ENCODE peak calls at places on chromosomes 7 and 10, in nine cellular contexts. One of them, this sample, is unnamed.

GRCh38 chr10:43233601-43234430 is 33.0 kb downstream of the RASGEF1A start:
- DNase-seq in gastrocnemius medialis: no peak
- DNase-seq in H1: no peak
- DNase-seq in K562: no peak
- DNase-seq in lower leg skin: peak
- DNase-seq in tibial nerve: no peak
- DNase-seq in breast epithelium: peak
- DNase-seq in uterus: peak
- DNase-seq in IMR-90: no peak
- DNase-seq in this sample: no peak

GRCh38 chr7:47310020-47310419 is 271.9 kb downstream of the TNS3 start:
- DNase-seq in gastrocnemius medialis: no peak
- DNase-seq in tibial nerve: no peak
- DNase-seq in K562: no peak
- DNase-seq in IMR-90: no peak
- DNase-seq in lower leg skin: peak
- DNase-seq in uterus: no peak
- DNase-seq in breast epithelium: no peak
- DNase-seq in H1: no peak
- DNase-seq in this sample: no peak

GRCh38 chr10:49518566-49518965 is 20.4 kb downstream of the ERCC6 start:
- DNase-seq in breast epithelium: no peak
- DNase-seq in tibial nerve: no peak
- DNase-seq in IMR-90: no peak
- DNase-seq in uterus: no peak
- DNase-seq in K562: no peak
- DNase-seq in gastrocnemius medialis: no peak
- DNase-seq in lower leg skin: no peak
- DNase-seq in H1: no peak
- DNase-seq in this sample: no peak

GRCh38 chr10:61937631-61938284 is 36.3 kb downstream of the ARID5B start:
- DNase-seq in H1: no peak
- DNase-seq in IMR-90: peak
- DNase-seq in tibial nerve: no peak
- DNase-seq in gastrocnemius medialis: no peak
- DNase-seq in breast epithelium: no peak
- DNase-seq in K562: no peak
- DNase-seq in lower leg skin: no peak
- DNase-seq in uterus: no peak
- DNase-seq in this sample: no peak

GRCh38 chr10:44956176-44956575 is 3.4 kb upstream of the RASSF4 start:
- DNase-seq in lower leg skin: peak
- DNase-seq in H1: no peak
- DNase-seq in tibial nerve: peak
- DNase-seq in uterus: no peak
- DNase-seq in gastrocnemius medialis: no peak
- DNase-seq in breast epithelium: no peak
- DNase-seq in K562: no peak
- DNase-seq in IMR-90: no peak
- DNase-seq in this sample: no peak

GRCh38 chr10:96493871-96494525 is 19.7 kb downstream of the TLL2 start:
- DNase-seq in uterus: no peak
- DNase-seq in tibial nerve: no peak
- DNase-seq in gastrocnemius medialis: no peak
- DNase-seq in IMR-90: no peak
- DNase-seq in breast epithelium: no peak
- DNase-seq in K562: no peak
- DNase-seq in H1: no peak
- DNase-seq in lower leg skin: peak
- DNase-seq in this sample: no peak

GRCh38 chr7:89687266-89687665 is 467.0 kb upstream of the STEAP1 start:
- DNase-seq in IMR-90: no peak
- DNase-seq in breast epithelium: no peak
- DNase-seq in K562: no peak
- DNase-seq in lower leg skin: no peak
- DNase-seq in H1: no peak
- DNase-seq in gastrocnemius medialis: no peak
- DNase-seq in tibial nerve: no peak
- DNase-seq in uterus: no peak
- DNase-seq in this sample: no peak

GRCh38 chr10:106582291-106582690 is 582.2 kb downstream of the SORCS1 start:
- DNase-seq in K562: no peak
- DNase-seq in IMR-90: peak
- DNase-seq in lower leg skin: no peak
- DNase-seq in uterus: no peak
- DNase-seq in H1: no peak
- DNase-seq in gastrocnemius medialis: no peak
- DNase-seq in breast epithelium: no peak
- DNase-seq in tibial nerve: no peak
- DNase-seq in this sample: no peak

GRCh38 chr10:95220539-95220938 is 26.5 kb downstream of the ACSM6 start:
- DNase-seq in IMR-90: no peak
- DNase-seq in uterus: no peak
- DNase-seq in lower leg skin: no peak
- DNase-seq in H1: no peak
- DNase-seq in tibial nerve: no peak
- DNase-seq in K562: no peak
- DNase-seq in breast epithelium: no peak
- DNase-seq in gastrocnemius medialis: no peak
- DNase-seq in this sample: no peak

GRCh38 chr10:91185239-91185875 is 35.1 kb upstream of the PCGF5 start:
- DNase-seq in breast epithelium: no peak
- DNase-seq in K562: no peak
- DNase-seq in gastrocnemius medialis: peak
- DNase-seq in tibial nerve: no peak
- DNase-seq in IMR-90: peak
- DNase-seq in uterus: no peak
- DNase-seq in H1: no peak
- DNase-seq in lower leg skin: no peak
- DNase-seq in this sample: no peak

GRCh38 chr7:143193880-143194279 is 10.7 kb downstream of the TAS2R39 start:
- DNase-seq in K562: no peak
- DNase-seq in tibial nerve: no peak
- DNase-seq in lower leg skin: no peak
- DNase-seq in breast epithelium: no peak
- DNase-seq in H1: no peak
- DNase-seq in uterus: no peak
- DNase-seq in IMR-90: no peak
- DNase-seq in gastrocnemius medialis: no peak
- DNase-seq in this sample: no peak

GRCh38 chr10:2173328-2173727 is 436.0 kb upstream of the ADARB2 start:
- DNase-seq in IMR-90: no peak
- DNase-seq in H1: no peak
- DNase-seq in uterus: no peak
- DNase-seq in breast epithelium: no peak
- DNase-seq in gastrocnemius medialis: no peak
- DNase-seq in tibial nerve: no peak
- DNase-seq in K562: no peak
- DNase-seq in lower leg skin: no peak
- DNase-seq in this sample: no peak

GRCh38 chr10:91034494-91035157 is 113.7 kb upstream of the ANKRD1 start:
- DNase-seq in gastrocnemius medialis: peak
- DNase-seq in H1: no peak
- DNase-seq in IMR-90: peak
- DNase-seq in tibial nerve: peak
- DNase-seq in lower leg skin: peak
- DNase-seq in breast epithelium: peak
- DNase-seq in uterus: peak
- DNase-seq in K562: no peak
- DNase-seq in this sample: no peak

GRCh38 chr10:102605712-102606111 is 38.6 kb upstream of the TRIM8 start:
- DNase-seq in K562: no peak
- DNase-seq in IMR-90: no peak
- DNase-seq in lower leg skin: no peak
- DNase-seq in tibial nerve: no peak
- DNase-seq in uterus: no peak
- DNase-seq in H1: no peak
- DNase-seq in breast epithelium: no peak
- DNase-seq in gastrocnemius medialis: no peak
- DNase-seq in this sample: no peak

GRCh38 chr10:98087309-98087708 is 47.1 kb upstream of the R3HCC1L start:
- DNase-seq in lower leg skin: no peak
- DNase-seq in tibial nerve: no peak
- DNase-seq in K562: no peak
- DNase-seq in breast epithelium: no peak
- DNase-seq in H1: no peak
- DNase-seq in IMR-90: peak
- DNase-seq in uterus: no peak
- DNase-seq in gastrocnemius medialis: no peak
- DNase-seq in this sample: no peak

GRCh38 chr10:16195178-16195769 is 241.5 kb upstream of the PTER start:
- DNase-seq in IMR-90: no peak
- DNase-seq in H1: no peak
- DNase-seq in tibial nerve: no peak
- DNase-seq in lower leg skin: no peak
- DNase-seq in gastrocnemius medialis: no peak
- DNase-seq in breast epithelium: no peak
- DNase-seq in K562: no peak
- DNase-seq in uterus: no peak
- DNase-seq in this sample: no peak

GRCh38 chr7:75993689-75994387 is 557 bp downstream of the TMEM120A start:
- DNase-seq in breast epithelium: peak
- DNase-seq in gastrocnemius medialis: peak
- DNase-seq in K562: peak
- DNase-seq in tibial nerve: peak
- DNase-seq in IMR-90: peak
- DNase-seq in H1: peak
- DNase-seq in lower leg skin: peak
- DNase-seq in uterus: peak
- DNase-seq in this sample: no peak

GRCh38 chr10:36254191-36254590 is 612.1 kb upstream of the FZD8 start:
- DNase-seq in H1: no peak
- DNase-seq in lower leg skin: peak
- DNase-seq in gastrocnemius medialis: peak
- DNase-seq in IMR-90: peak
- DNase-seq in breast epithelium: peak
- DNase-seq in tibial nerve: peak
- DNase-seq in K562: no peak
- DNase-seq in uterus: peak
- DNase-seq in this sample: no peak

DNA sequence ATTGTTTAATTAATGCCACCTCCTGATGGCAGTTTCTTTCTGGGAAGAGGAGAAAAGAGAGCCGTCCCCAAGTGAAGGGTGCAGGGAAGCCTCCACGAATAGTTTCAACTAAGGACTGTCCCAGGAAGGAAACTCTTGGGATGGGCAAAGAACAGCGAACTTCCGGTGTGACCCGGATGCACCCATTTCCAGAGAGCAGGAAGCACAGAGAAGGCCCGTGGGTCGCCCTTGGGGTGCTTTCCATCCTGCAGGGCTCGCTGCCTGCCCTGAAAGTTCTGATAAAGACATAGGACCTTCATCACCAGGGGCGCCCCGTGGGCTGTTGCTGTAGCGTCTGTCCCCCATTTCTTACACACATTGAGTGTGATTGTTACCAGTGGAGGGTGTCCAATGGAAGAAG is 27.0 kb downstream of the GTF2I start:
- DNase-seq in tibial nerve: no peak
- DNase-seq in H1: no peak
- DNase-seq in uterus: no peak
- DNase-seq in lower leg skin: no peak
- DNase-seq in IMR-90: no peak
- DNase-seq in K562: no peak
- DNase-seq in breast epithelium: no peak
- DNase-seq in gastrocnemius medialis: no peak
- DNase-seq in this sample: no peak
- TF ChIP-seq POLR2A in tibial nerve: no peak
- TF ChIP-seq POLR2A in H1: no peak
- TF ChIP-seq POLR2A in uterus: no peak
- TF ChIP-seq POLR2A in lower leg skin: no peak
- TF ChIP-seq POLR2A in IMR-90: no peak
- TF ChIP-seq POLR2A in K562: no peak
- TF ChIP-seq POLR2A in breast epithelium: no peak
- TF ChIP-seq POLR2A in gastrocnemius medialis: no peak
- TF ChIP-seq POLR2A in this sample: no peak

GRCh38 chr7:77587276-77587675 is 50.2 kb downstream of the PTPN12 start:
- DNase-seq in gastrocnemius medialis: no peak
- DNase-seq in breast epithelium: no peak
- DNase-seq in lower leg skin: no peak
- DNase-seq in IMR-90: no peak
- DNase-seq in uterus: no peak
- DNase-seq in K562: no peak
- DNase-seq in tibial nerve: no peak
- DNase-seq in H1: no peak
- DNase-seq in this sample: no peak
- TF ChIP-seq CTCF in gastrocnemius medialis: no peak
- TF ChIP-seq CTCF in breast epithelium: no peak
- TF ChIP-seq CTCF in lower leg skin: no peak
- TF ChIP-seq CTCF in IMR-90: no peak
- TF ChIP-seq CTCF in uterus: no peak
- TF ChIP-seq CTCF in K562: no peak
- TF ChIP-seq CTCF in tibial nerve: no peak
- TF ChIP-seq CTCF in H1: no peak
- TF ChIP-seq CTCF in this sample: no peak

GRCh38 chr7:39617010-39617409 is 6.4 kb upstream of the RALA start:
- DNase-seq in tibial nerve: no peak
- DNase-seq in K562: no peak
- DNase-seq in gastrocnemius medialis: no peak
- DNase-seq in IMR-90: peak
- DNase-seq in uterus: no peak
- DNase-seq in breast epithelium: no peak
- DNase-seq in lower leg skin: no peak
- DNase-seq in H1: no peak
- DNase-seq in this sample: no peak

GRCh38 chr7:39616138-39616537 is 7.2 kb upstream of the RALA start:
- DNase-seq in IMR-90: peak
- DNase-seq in H1: no peak
- DNase-seq in uterus: no peak
- DNase-seq in tibial nerve: no peak
- DNase-seq in K562: no peak
- DNase-seq in gastrocnemius medialis: no peak
- DNase-seq in lower leg skin: no peak
- DNase-seq in breast epithelium: no peak
- DNase-seq in this sample: no peak

GRCh38 chr7:39615350-39615975 is 7.9 kb upstream of the RALA start:
- DNase-seq in tibial nerve: no peak
- DNase-seq in breast epithelium: no peak
- DNase-seq in gastrocnemius medialis: no peak
- DNase-seq in lower leg skin: no peak
- DNase-seq in uterus: no peak
- DNase-seq in K562: no peak
- DNase-seq in H1: no peak
- DNase-seq in IMR-90: no peak
- DNase-seq in this sample: no peak

GRCh38 chr7:39614299-39614698 is 9.1 kb upstream of the RALA start:
- DNase-seq in K562: peak
- DNase-seq in H1: no peak
- DNase-seq in uterus: no peak
- DNase-seq in IMR-90: no peak
- DNase-seq in tibial nerve: no peak
- DNase-seq in gastrocnemius medialis: no peak
- DNase-seq in breast epithelium: no peak
- DNase-seq in lower leg skin: no peak
- DNase-seq in this sample: no peak

GRCh38 chr7:39613577-39613976 is 9.8 kb upstream of the RALA start:
- DNase-seq in H1: no peak
- DNase-seq in gastrocnemius medialis: no peak
- DNase-seq in lower leg skin: no peak
- DNase-seq in uterus: no peak
- DNase-seq in breast epithelium: no peak
- DNase-seq in K562: no peak
- DNase-seq in IMR-90: peak
- DNase-seq in tibial nerve: no peak
- DNase-seq in this sample: no peak
- TF ChIP-seq POLR2A in H1: no peak
- TF ChIP-seq POLR2A in gastrocnemius medialis: no peak
- TF ChIP-seq POLR2A in lower leg skin: no peak
- TF ChIP-seq POLR2A in uterus: no peak
- TF ChIP-seq POLR2A in breast epithelium: no peak
- TF ChIP-seq POLR2A in K562: no peak
- TF ChIP-seq POLR2A in IMR-90: no peak
- TF ChIP-seq POLR2A in tibial nerve: no peak
- TF ChIP-seq POLR2A in this sample: no peak

GRCh38 chr10:58054881-58055280 is 212.8 kb downstream of the IPMK start:
- DNase-seq in K562: no peak
- DNase-seq in uterus: no peak
- DNase-seq in breast epithelium: no peak
- DNase-seq in tibial nerve: no peak
- DNase-seq in gastrocnemius medialis: no peak
- DNase-seq in H1: no peak
- DNase-seq in IMR-90: peak
- DNase-seq in lower leg skin: no peak
- DNase-seq in this sample: no peak
- TF ChIP-seq CTCF in K562: no peak
- TF ChIP-seq CTCF in uterus: no peak
- TF ChIP-seq CTCF in breast epithelium: no peak
- TF ChIP-seq CTCF in tibial nerve: no peak
- TF ChIP-seq CTCF in gastrocnemius medialis: no peak
- TF ChIP-seq CTCF in H1: no peak
- TF ChIP-seq CTCF in IMR-90: no peak
- TF ChIP-seq CTCF in lower leg skin: no peak
- TF ChIP-seq CTCF in this sample: no peak